ENCODE peak calls at places on chromosomes 6 and 20, in five cellular contexts. Z is NCI-H1092; F is tibial nerve; G is IMR-90; H is Jurkat, Clone E6-1. J is an unnamed sample.
A peak's percentile ranks its signal among the peaks of the same experiment; 100 is the strongest.

GRCh38 chr20:52201395-52201794 is 9.8 kb upstream of the ZFP64 start:
- DNase-seq in Z (no peak), F (no peak), G (no peak), H (no peak), J (no peak)

GRCh38 chr6:25684565-25684964 is 32.5 kb downstream of the SCGN start:
- DNase-seq in Z (no peak), F (no peak), G (no peak), H (no peak), J (no peak)

GRCh38 chr6:11975353-11975977 is 36.6 kb upstream of the HIVEP1 start:
- DNase-seq in Z (no peak), F (no peak), G (no peak), H (peak; percentile 32), J (no peak)

GRCh38 chr6:125367036-125367782 is 65.4 kb upstream of the HDDC2 start:
- DNase-seq in Z (no peak), F (no peak), G (no peak), H (no peak), J (no peak)

GRCh38 chr20:37990571-37991151 is 42.6 kb downstream of the TTI1 start:
- DNase-seq in Z (no peak), F (no peak), G (peak; percentile 78), H (no peak), J (no peak)

GRCh38 chr20:35011589-35012226 is 56.0 kb downstream of the MYH7B start:
- DNase-seq in Z (no peak), F (no peak), G (no peak), H (no peak), J (no peak)

GRCh38 chr6:128532827-128533226 is 12.4 kb upstream of the PTPRK start:
- DNase-seq in Z (no peak), F (no peak), G (peak; percentile 55), H (no peak), J (no peak)

GRCh38 chr6:2209226-2209809 is 36.1 kb downstream of the GMDS start:
- DNase-seq in Z (no peak), F (no peak), G (peak; percentile 30), H (peak; percentile 51), J (no peak)

GRCh38 chr6:136341967-136342366 is 52.3 kb upstream of the BCLAF1 start:
- DNase-seq in Z (no peak), F (no peak), G (no peak), H (no peak), J (no peak)

GRCh38 chr6:27092316-27092692 is 155.2 kb upstream of the PRSS16 start:
- DNase-seq in Z (no peak), F (no peak), G (no peak), H (no peak), J (no peak)

GRCh38 chr20:35952480-35953410 is 1.6 kb downstream of the SCAND1 start:
- DNase-seq in Z (no peak), F (no peak), G (peak; percentile 66), H (no peak), J (no peak)

GRCh38 chr20:23063573-23063972 is 14.1 kb upstream of the THBD start:
- DNase-seq in Z (no peak), F (no peak), G (no peak), H (no peak), J (no peak)

GRCh38 chr6:117494283-117494682 is 11.8 kb downstream of the DCBLD1 start:
- DNase-seq in Z (no peak), F (no peak), G (no peak), H (no peak), J (no peak)

GRCh38 chr6:7146079-7146828 is 38.5 kb downstream of the RREB1 start:
- DNase-seq in Z (no peak), F (no peak), G (peak; percentile 80), H (peak; percentile 65), J (no peak)

GRCh38 chr6:156449128-156449527 is 328.1 kb upstream of the ARID1B start:
- DNase-seq in Z (peak; percentile 29), F (no peak), G (no peak), H (no peak), J (no peak)

GRCh38 chr20:32028647-32029372 is 18.6 kb downstream of the CCM2L start:
- DNase-seq in Z (no peak), F (no peak), G (no peak), H (no peak), J (no peak)

GRCh38 chr6:150126641-150127291 is 16.1 kb upstream of the PPP1R14C start:
- DNase-seq in Z (no peak), F (no peak), G (no peak), H (no peak), J (no peak)

GRCh38 chr6:41475737-41476357 is 70.3 kb upstream of the FOXP4 start:
- DNase-seq in Z (no peak), F (no peak), G (no peak), H (no peak), J (no peak)

GRCh38 chr20:4193053-4193452 is 177.7 kb upstream of the RNF24 start:
- DNase-seq in Z (no peak), F (no peak), G (no peak), H (no peak), J (no peak)

GRCh38 chr6:160737934-160738333 is 35.9 kb downstream of the PLG start:
- DNase-seq in Z (no peak), F (no peak), G (no peak), H (no peak), J (no peak)

GRCh38 chr6:54929245-54929909 is 82.8 kb downstream of the FAM83B start:
- DNase-seq in Z (no peak), F (no peak), G (no peak), H (no peak), J (no peak)

GRCh38 chr6:1745814-1746213 is 136.1 kb downstream of the FOXC1 start:
- DNase-seq in Z (no peak), F (no peak), G (no peak), H (no peak), J (no peak)

GRCh38 chr20:57384486-57384885 is 6.7 kb upstream of the RBM38 start:
- DNase-seq in Z (no peak), F (no peak), G (no peak), H (no peak), J (no peak)

GRCh38 chr6:108453601-108454157 is 107.0 kb upstream of the FOXO3 start:
- DNase-seq in Z (no peak), F (no peak), G (peak; percentile 78), H (no peak), J (no peak)

GRCh38 chr20:41428285-41428684 is 61.7 kb upstream of the EMILIN3 start:
- DNase-seq in Z (no peak), F (no peak), G (peak; percentile 86), H (peak; percentile 62), J (no peak)

J was measured in activated gamma-delta T cell.